ENCODE peak calls at places on chromosome 5, in nine cellular contexts. One of them, this sample, is unnamed.

GRCh38 chr5:97071101-97071500 is 71.3 kb downstream of the LIX1 start:
- DNase-seq in H9: no peak
- DNase-seq in A673: peak; percentile 64
- DNase-seq in mucosa of descending colon: peak; percentile 21
- DNase-seq in astrocyte: peak; percentile 71
- DNase-seq in suprapubic skin: no peak
- DNase-seq in A549: no peak
- DNase-seq in Caco-2: no peak
- DNase-seq in psoas muscle: no peak
- DNase-seq in this sample: no peak

GRCh38 chr5:82334856-82335255 is 56.7 kb upstream of the RPS23 start:
- DNase-seq in H9: no peak
- DNase-seq in A673: no peak
- DNase-seq in astrocyte: peak; percentile 98
- DNase-seq in A549: no peak
- DNase-seq in suprapubic skin: no peak
- DNase-seq in mucosa of descending colon: no peak
- DNase-seq in Caco-2: no peak
- DNase-seq in psoas muscle: no peak
- DNase-seq in this sample: no peak

GRCh38 chr5:108380531-108381021 is 1.3 kb downstream of the FBXL17 start:
- DNase-seq in A549: peak; percentile 51
- DNase-seq in mucosa of descending colon: peak; percentile 47
- DNase-seq in psoas muscle: peak; percentile 50
- DNase-seq in suprapubic skin: peak; percentile 74
- DNase-seq in H9: peak; percentile 72
- DNase-seq in astrocyte: peak; percentile 14
- DNase-seq in Caco-2: peak; percentile 47
- DNase-seq in A673: peak; percentile 60
- DNase-seq in this sample: peak; percentile 53

GRCh38 chr5:19795218-19795617 is 192.8 kb downstream of the CDH18 start:
- DNase-seq in Caco-2: peak; percentile 25
- DNase-seq in suprapubic skin: no peak
- DNase-seq in mucosa of descending colon: no peak
- DNase-seq in astrocyte: peak; percentile 22
- DNase-seq in A673: peak; percentile 1
- DNase-seq in A549: no peak
- DNase-seq in H9: no peak
- DNase-seq in psoas muscle: no peak
- DNase-seq in this sample: no peak

GRCh38 chr5:114311943-114312342 is 49.9 kb upstream of the KCNN2 start:
- DNase-seq in suprapubic skin: no peak
- DNase-seq in A673: peak; percentile 1
- DNase-seq in astrocyte: no peak
- DNase-seq in A549: no peak
- DNase-seq in H9: peak; percentile 67
- DNase-seq in mucosa of descending colon: no peak
- DNase-seq in psoas muscle: no peak
- DNase-seq in Caco-2: no peak
- DNase-seq in this sample: no peak

GRCh38 chr5:180329606-180330269 is 23.4 kb downstream of the GFPT2 start:
- DNase-seq in H9: no peak
- DNase-seq in suprapubic skin: no peak
- DNase-seq in psoas muscle: no peak
- DNase-seq in mucosa of descending colon: no peak
- DNase-seq in astrocyte: no peak
- DNase-seq in A549: no peak
- DNase-seq in Caco-2: no peak
- DNase-seq in A673: no peak
- DNase-seq in this sample: no peak

GRCh38 chr5:158320178-158320674 is 461.3 kb upstream of the CLINT1 start:
- DNase-seq in mucosa of descending colon: no peak
- DNase-seq in H9: no peak
- DNase-seq in Caco-2: no peak
- DNase-seq in psoas muscle: no peak
- DNase-seq in suprapubic skin: no peak
- DNase-seq in A673: no peak
- DNase-seq in astrocyte: no peak
- DNase-seq in A549: no peak
- DNase-seq in this sample: no peak

GRCh38 chr5:37730896-37731455 is 108.9 kb downstream of the GDNF start:
- DNase-seq in psoas muscle: no peak
- DNase-seq in A673: no peak
- DNase-seq in A549: no peak
- DNase-seq in mucosa of descending colon: no peak
- DNase-seq in astrocyte: no peak
- DNase-seq in Caco-2: no peak
- DNase-seq in H9: no peak
- DNase-seq in suprapubic skin: no peak
- DNase-seq in this sample: no peak

GRCh38 chr5:140189977-140190867 is 15.2 kb downstream of the CYSTM1 start:
- DNase-seq in Caco-2: no peak
- DNase-seq in psoas muscle: no peak
- DNase-seq in mucosa of descending colon: no peak
- DNase-seq in H9: no peak
- DNase-seq in A673: peak; percentile 24
- DNase-seq in suprapubic skin: no peak
- DNase-seq in A549: no peak
- DNase-seq in astrocyte: peak; percentile 79
- DNase-seq in this sample: no peak

GRCh38 chr5:112995764-112996618 is 19.4 kb downstream of the DCP2 start:
- DNase-seq in suprapubic skin: peak; percentile 76
- DNase-seq in psoas muscle: peak; percentile 45
- DNase-seq in mucosa of descending colon: peak; percentile 88
- DNase-seq in Caco-2: peak; percentile 75
- DNase-seq in A549: peak; percentile 46
- DNase-seq in H9: peak; percentile 43
- DNase-seq in astrocyte: no peak
- DNase-seq in A673: peak; percentile 75
- DNase-seq in this sample: no peak

GRCh38 chr5:96302174-96302738 is 130.8 kb downstream of the PCSK1 start:
- DNase-seq in H9: peak; percentile 29
- DNase-seq in astrocyte: no peak
- DNase-seq in A673: no peak
- DNase-seq in Caco-2: no peak
- DNase-seq in mucosa of descending colon: no peak
- DNase-seq in suprapubic skin: no peak
- DNase-seq in A549: no peak
- DNase-seq in psoas muscle: no peak
- DNase-seq in this sample: no peak

GRCh38 chr5:123350744-123351143 is 72.5 kb downstream of the CEP120 start:
- DNase-seq in mucosa of descending colon: no peak
- DNase-seq in A673: no peak
- DNase-seq in astrocyte: peak; percentile 52
- DNase-seq in Caco-2: no peak
- DNase-seq in A549: no peak
- DNase-seq in suprapubic skin: no peak
- DNase-seq in psoas muscle: no peak
- DNase-seq in H9: no peak
- DNase-seq in this sample: no peak

GRCh38 chr5:54944364-54944763 is 41.0 kb downstream of the ESM1 start:
- DNase-seq in psoas muscle: no peak
- DNase-seq in Caco-2: peak; percentile 10
- DNase-seq in A549: peak; percentile 22
- DNase-seq in astrocyte: peak; percentile 13
- DNase-seq in H9: no peak
- DNase-seq in mucosa of descending colon: peak; percentile 46
- DNase-seq in A673: peak; percentile 36
- DNase-seq in suprapubic skin: no peak
- DNase-seq in this sample: no peak

GRCh38 chr5:173867173-173867679 is 20.9 kb upstream of the CPEB4 start:
- DNase-seq in astrocyte: no peak
- DNase-seq in A549: no peak
- DNase-seq in suprapubic skin: no peak
- DNase-seq in mucosa of descending colon: no peak
- DNase-seq in H9: no peak
- DNase-seq in psoas muscle: no peak
- DNase-seq in Caco-2: no peak
- DNase-seq in A673: no peak
- DNase-seq in this sample: no peak

DNA sequence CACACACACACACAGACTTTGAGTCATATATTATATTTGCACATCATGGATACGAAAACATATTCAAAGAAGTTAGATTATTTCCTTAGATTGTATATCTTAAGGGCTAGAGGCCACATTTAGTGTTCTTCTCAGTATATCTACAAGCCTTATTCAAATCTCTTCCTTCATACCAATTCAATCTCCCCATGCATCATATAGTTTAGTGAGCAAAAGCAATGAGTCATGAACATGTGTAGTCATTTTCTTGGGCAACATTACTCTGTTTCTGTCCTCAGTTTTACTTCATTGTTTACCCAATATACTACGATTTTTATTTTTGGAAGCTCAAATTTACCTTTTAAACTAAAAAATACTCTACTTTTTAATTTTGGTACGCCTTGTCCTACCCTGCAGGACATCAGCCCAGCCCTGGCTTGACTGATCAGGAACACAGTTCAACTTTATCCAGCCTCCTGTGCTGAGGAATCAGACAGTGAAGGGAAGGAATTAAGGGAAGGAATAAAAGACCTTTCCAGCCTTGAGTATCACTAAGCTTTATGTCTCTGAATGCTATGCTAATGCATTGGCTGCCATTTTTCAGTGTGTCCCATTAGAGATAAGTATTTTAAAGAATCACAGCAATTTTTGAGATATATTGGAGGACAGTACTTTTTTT is 101.7 kb upstream of the FST start:
- DNase-seq in A673: no peak
- DNase-seq in astrocyte: peak; percentile 78
- DNase-seq in mucosa of descending colon: no peak
- DNase-seq in Caco-2: no peak
- DNase-seq in psoas muscle: no peak
- DNase-seq in H9: no peak
- DNase-seq in suprapubic skin: no peak
- DNase-seq in A549: no peak
- DNase-seq in this sample: no peak
- TF ChIP-seq CTCF in A673: no peak
- TF ChIP-seq CTCF in astrocyte: no peak
- TF ChIP-seq CTCF in mucosa of descending colon: no peak
- TF ChIP-seq CTCF in Caco-2: no peak
- TF ChIP-seq CTCF in psoas muscle: no peak
- TF ChIP-seq CTCF in H9: no peak
- TF ChIP-seq CTCF in suprapubic skin: no peak
- TF ChIP-seq CTCF in A549: no peak
- TF ChIP-seq CTCF in this sample: no peak

DNA sequence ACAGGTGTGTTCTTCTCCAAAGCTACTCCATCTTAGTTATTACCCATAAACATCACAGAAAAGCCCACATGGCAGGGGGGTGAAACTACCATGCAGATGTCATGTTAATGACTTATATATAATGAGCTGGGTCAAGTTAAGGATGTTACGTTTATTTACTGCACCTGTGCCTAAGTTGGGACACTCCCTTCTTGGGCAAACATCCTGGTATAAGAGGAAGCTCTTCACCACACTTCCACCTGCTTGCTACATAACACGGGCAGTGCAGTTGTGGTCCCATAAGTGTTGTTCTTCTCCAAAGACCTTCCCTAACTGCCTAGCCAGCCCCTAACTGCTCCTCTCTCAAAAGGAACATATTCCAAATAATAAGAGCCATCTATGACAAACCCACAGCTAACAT is 9.3 kb upstream of the ZCCHC9 start:
- DNase-seq in astrocyte: no peak
- DNase-seq in H9: no peak
- DNase-seq in psoas muscle: no peak
- DNase-seq in A673: no peak
- DNase-seq in suprapubic skin: no peak
- DNase-seq in Caco-2: no peak
- DNase-seq in A549: no peak
- DNase-seq in mucosa of descending colon: no peak
- DNase-seq in this sample: no peak
- H3K9me3 ChIP-seq in astrocyte: no peaks in the 10 kb centered on the region
- H3K9me3 ChIP-seq in H9: peaks cover 10% of the 10 kb centered on the region
- H3K9me3 ChIP-seq in psoas muscle: peaks cover 33% of the 10 kb centered on the region
- H3K9me3 ChIP-seq in A673: peaks cover 16% of the 10 kb centered on the region
- H3K9me3 ChIP-seq in suprapubic skin: no peaks in the 10 kb centered on the region
- H3K9me3 ChIP-seq in Caco-2: peaks cover 20% of the 10 kb centered on the region
- H3K9me3 ChIP-seq in A549: peaks cover 12% of the 10 kb centered on the region
- H3K9me3 ChIP-seq in mucosa of descending colon: peaks cover 13% of the 10 kb centered on the region
- H3K9me3 ChIP-seq in this sample: no peaks in the 10 kb centered on the region

GRCh38 chr5:78552729-78553341 is 95.7 kb downstream of the LHFPL2 start:
- DNase-seq in H9: no peak
- DNase-seq in Caco-2: no peak
- DNase-seq in suprapubic skin: no peak
- DNase-seq in psoas muscle: no peak
- DNase-seq in astrocyte: no peak
- DNase-seq in mucosa of descending colon: no peak
- DNase-seq in A673: no peak
- DNase-seq in A549: no peak
- DNase-seq in this sample: no peak

GRCh38 chr5:78548216-78548615 is 100.4 kb downstream of the LHFPL2 start:
- DNase-seq in mucosa of descending colon: no peak
- DNase-seq in H9: no peak
- DNase-seq in A673: no peak
- DNase-seq in astrocyte: no peak
- DNase-seq in suprapubic skin: no peak
- DNase-seq in Caco-2: no peak
- DNase-seq in A549: no peak
- DNase-seq in psoas muscle: no peak
- DNase-seq in this sample: no peak

GRCh38 chr5:78553578-78553977 is 95.0 kb downstream of the LHFPL2 start:
- DNase-seq in Caco-2: no peak
- DNase-seq in H9: no peak
- DNase-seq in A549: no peak
- DNase-seq in mucosa of descending colon: no peak
- DNase-seq in A673: no peak
- DNase-seq in astrocyte: no peak
- DNase-seq in suprapubic skin: no peak
- DNase-seq in psoas muscle: no peak
- DNase-seq in this sample: no peak

GRCh38 chr5:78549043-78549442 is 99.5 kb downstream of the LHFPL2 start:
- DNase-seq in astrocyte: no peak
- DNase-seq in psoas muscle: peak; percentile 39
- DNase-seq in mucosa of descending colon: no peak
- DNase-seq in suprapubic skin: no peak
- DNase-seq in Caco-2: no peak
- DNase-seq in H9: peak; percentile 21
- DNase-seq in A673: no peak
- DNase-seq in A549: no peak
- DNase-seq in this sample: no peak

DNA sequence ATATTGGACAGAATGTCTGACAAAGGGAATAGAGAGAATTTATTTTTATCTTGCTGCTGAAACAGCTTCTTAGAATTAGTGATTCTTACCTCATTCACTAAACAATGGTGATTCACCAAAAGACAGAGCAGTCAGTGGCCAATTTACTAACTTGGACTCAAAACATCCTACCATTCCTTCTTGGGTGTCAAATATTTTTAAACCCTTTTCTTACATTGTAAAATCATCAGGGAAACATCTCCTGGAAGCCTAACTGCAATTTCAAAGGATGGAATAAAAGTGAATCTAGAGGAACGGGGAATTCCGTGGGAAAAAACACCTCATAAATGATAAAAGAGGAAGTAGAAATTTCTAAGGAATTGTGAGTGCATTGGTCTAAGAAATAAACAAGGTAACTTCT is 97.7 kb downstream of the LHFPL2 start:
- DNase-seq in suprapubic skin: no peak
- DNase-seq in A673: no peak
- DNase-seq in astrocyte: peak; percentile 75
- DNase-seq in Caco-2: no peak
- DNase-seq in A549: no peak
- DNase-seq in H9: no peak
- DNase-seq in psoas muscle: no peak
- DNase-seq in mucosa of descending colon: no peak
- DNase-seq in this sample: no peak
- TF ChIP-seq CTCF in suprapubic skin: no peak
- TF ChIP-seq CTCF in A673: no peak
- TF ChIP-seq CTCF in astrocyte: no peak
- TF ChIP-seq CTCF in Caco-2: no peak
- TF ChIP-seq CTCF in A549: no peak
- TF ChIP-seq CTCF in H9: no peak
- TF ChIP-seq CTCF in psoas muscle: no peak
- TF ChIP-seq CTCF in mucosa of descending colon: no peak
- TF ChIP-seq CTCF in this sample: no peak

GRCh38 chr5:150905312-150905683 is 518 bp upstream of the ZNF300 start:
- DNase-seq in A549: no peak
- DNase-seq in A673: no peak
- DNase-seq in suprapubic skin: no peak
- DNase-seq in Caco-2: no peak
- DNase-seq in psoas muscle: no peak
- DNase-seq in astrocyte: no peak
- DNase-seq in H9: no peak
- DNase-seq in mucosa of descending colon: no peak
- DNase-seq in this sample: no peak
- H3K9me3 ChIP-seq in A549: peaks cover 73% of the 10 kb centered on the region
- H3K9me3 ChIP-seq in A673: peaks cover 45% of the 10 kb centered on the region
- H3K9me3 ChIP-seq in suprapubic skin: peaks cover 20% of the 10 kb centered on the region
- H3K9me3 ChIP-seq in Caco-2: peaks cover 35% of the 10 kb centered on the region
- H3K9me3 ChIP-seq in psoas muscle: peaks cover 60% of the 10 kb centered on the region
- H3K9me3 ChIP-seq in astrocyte: peaks cover 28% of the 10 kb centered on the region
- H3K9me3 ChIP-seq in H9: peaks cover 42% of the 10 kb centered on the region
- H3K9me3 ChIP-seq in mucosa of descending colon: peaks cover 56% of the 10 kb centered on the region
- H3K9me3 ChIP-seq in this sample: peaks cover 90% of the 10 kb centered on the region